ENCODE peak calls at places on chromosomes 3 and 15, in seven cellular contexts. One of them, this sample, is unnamed.

GRCh38 chr3:50517721-50518206 is 14.3 kb upstream of the CACNA2D2 start:
- DNase-seq in heart left ventricle: no peak
- DNase-seq in ovary: no peak
- DNase-seq in AG09319: no peak
- DNase-seq in adrenal gland: no peak
- DNase-seq in GM12864: no peak
- DNase-seq in lower leg skin: no peak
- DNase-seq in this sample: no peak

GRCh38 chr15:39785139-39785538 is 2.5 kb upstream of the FSIP1 start:
- DNase-seq in heart left ventricle: no peak
- DNase-seq in adrenal gland: no peak
- DNase-seq in GM12864: no peak
- DNase-seq in AG09319: no peak
- DNase-seq in lower leg skin: no peak
- DNase-seq in ovary: no peak
- DNase-seq in this sample: no peak

GRCh38 chr3:150078983-150079739 is 108.5 kb upstream of the PFN2 start:
- DNase-seq in ovary: no peak
- DNase-seq in adrenal gland: no peak
- DNase-seq in GM12864: no peak
- DNase-seq in AG09319: peak; percentile 67
- DNase-seq in lower leg skin: no peak
- DNase-seq in heart left ventricle: no peak
- DNase-seq in this sample: no peak

GRCh38 chr3:79424811-79425210 is 343.0 kb downstream of the ROBO1 start:
- DNase-seq in lower leg skin: no peak
- DNase-seq in GM12864: no peak
- DNase-seq in AG09319: no peak
- DNase-seq in adrenal gland: no peak
- DNase-seq in heart left ventricle: no peak
- DNase-seq in ovary: no peak
- DNase-seq in this sample: no peak

GRCh38 chr3:194079702-194080172 is 56.2 kb upstream of the HES1 start:
- DNase-seq in GM12864: no peak
- DNase-seq in adrenal gland: no peak
- DNase-seq in AG09319: no peak
- DNase-seq in heart left ventricle: no peak
- DNase-seq in lower leg skin: no peak
- DNase-seq in ovary: no peak
- DNase-seq in this sample: no peak

GRCh38 chr3:112689385-112689784 is 48.4 kb upstream of the CCDC80 start:
- DNase-seq in heart left ventricle: no peak
- DNase-seq in GM12864: no peak
- DNase-seq in ovary: no peak
- DNase-seq in lower leg skin: no peak
- DNase-seq in AG09319: no peak
- DNase-seq in adrenal gland: no peak
- DNase-seq in this sample: no peak

GRCh38 chr3:159919873-159920272 is 68.8 kb upstream of the IL12A start:
- DNase-seq in adrenal gland: no peak
- DNase-seq in AG09319: no peak
- DNase-seq in GM12864: peak; percentile 71
- DNase-seq in lower leg skin: no peak
- DNase-seq in heart left ventricle: no peak
- DNase-seq in ovary: no peak
- DNase-seq in this sample: no peak

GRCh38 chr3:79039192-79039591 is 728.6 kb downstream of the ROBO1 start:
- DNase-seq in lower leg skin: no peak
- DNase-seq in adrenal gland: no peak
- DNase-seq in AG09319: no peak
- DNase-seq in GM12864: no peak
- DNase-seq in ovary: no peak
- DNase-seq in heart left ventricle: no peak
- DNase-seq in this sample: no peak

GRCh38 chr3:136952292-136952691 is 5.5 kb upstream of the IL20RB start:
- DNase-seq in AG09319: peak; percentile 52
- DNase-seq in ovary: no peak
- DNase-seq in lower leg skin: no peak
- DNase-seq in GM12864: no peak
- DNase-seq in adrenal gland: no peak
- DNase-seq in heart left ventricle: no peak
- DNase-seq in this sample: no peak

GRCh38 chr3:23633261-23633960 is 172.3 kb upstream of the UBE2E1 start:
- DNase-seq in ovary: no peak
- DNase-seq in AG09319: no peak
- DNase-seq in lower leg skin: no peak
- DNase-seq in GM12864: no peak
- DNase-seq in heart left ventricle: no peak
- DNase-seq in adrenal gland: no peak
- DNase-seq in this sample: no peak

GRCh38 chr3:128794067-128794768 is 68.2 kb downstream of the RAB7A start:
- DNase-seq in lower leg skin: no peak
- DNase-seq in AG09319: no peak
- DNase-seq in adrenal gland: no peak
- DNase-seq in GM12864: no peak
- DNase-seq in heart left ventricle: no peak
- DNase-seq in ovary: no peak
- DNase-seq in this sample: no peak

GRCh38 chr3:189790658-189791057 is 159.5 kb downstream of the TP63 start:
- DNase-seq in lower leg skin: no peak
- DNase-seq in ovary: no peak
- DNase-seq in AG09319: no peak
- DNase-seq in GM12864: no peak
- DNase-seq in adrenal gland: no peak
- DNase-seq in heart left ventricle: no peak
- DNase-seq in this sample: no peak

GRCh38 chr15:78272776-78273175 is 8.4 kb downstream of the DNAJA4 start:
- DNase-seq in ovary: no peak
- DNase-seq in adrenal gland: no peak
- DNase-seq in heart left ventricle: no peak
- DNase-seq in lower leg skin: no peak
- DNase-seq in GM12864: no peak
- DNase-seq in AG09319: no peak
- DNase-seq in this sample: no peak

GRCh38 chr15:66489179-66489791 is 8.3 kb downstream of the SNAPC5 start:
- DNase-seq in ovary: no peak
- DNase-seq in GM12864: no peak
- DNase-seq in heart left ventricle: no peak
- DNase-seq in AG09319: no peak
- DNase-seq in adrenal gland: no peak
- DNase-seq in lower leg skin: no peak
- DNase-seq in this sample: no peak

GRCh38 chr3:32249184-32249782 is 10.8 kb downstream of the CMTM8 start:
- DNase-seq in GM12864: no peak
- DNase-seq in adrenal gland: no peak
- DNase-seq in AG09319: peak; percentile 61
- DNase-seq in ovary: no peak
- DNase-seq in heart left ventricle: no peak
- DNase-seq in lower leg skin: no peak
- DNase-seq in this sample: no peak

GRCh38 chr15:90219421-90220141 is 14.2 kb downstream of the CIB1 start:
- DNase-seq in heart left ventricle: no peak
- DNase-seq in AG09319: no peak
- DNase-seq in ovary: peak; percentile 40
- DNase-seq in adrenal gland: no peak
- DNase-seq in GM12864: no peak
- DNase-seq in lower leg skin: no peak
- DNase-seq in this sample: no peak

GRCh38 chr3:125916376-125916978 is 52.5 kb upstream of the ROPN1B start:
- DNase-seq in heart left ventricle: no peak
- DNase-seq in ovary: no peak
- DNase-seq in adrenal gland: no peak
- DNase-seq in AG09319: peak; percentile 89
- DNase-seq in GM12864: peak; percentile 65
- DNase-seq in lower leg skin: no peak
- DNase-seq in this sample: no peak

GRCh38 chr3:149678365-149678948 is 20.6 kb upstream of the WWTR1 start:
- DNase-seq in AG09319: no peak
- DNase-seq in adrenal gland: no peak
- DNase-seq in lower leg skin: no peak
- DNase-seq in GM12864: no peak
- DNase-seq in ovary: no peak
- DNase-seq in heart left ventricle: no peak
- DNase-seq in this sample: no peak

GRCh38 chr3:177491301-177492031 is 294.2 kb upstream of the TBL1XR1 start:
- DNase-seq in ovary: no peak
- DNase-seq in AG09319: no peak
- DNase-seq in GM12864: no peak
- DNase-seq in heart left ventricle: no peak
- DNase-seq in adrenal gland: no peak
- DNase-seq in lower leg skin: peak; percentile 36
- DNase-seq in this sample: no peak

GRCh38 chr3:181609156-181609767 is 102.5 kb upstream of the SOX2 start:
- DNase-seq in adrenal gland: no peak
- DNase-seq in GM12864: no peak
- DNase-seq in AG09319: no peak
- DNase-seq in heart left ventricle: no peak
- DNase-seq in ovary: no peak
- DNase-seq in lower leg skin: no peak
- DNase-seq in this sample: no peak

GRCh38 chr3:61877359-61877770 is 316.0 kb downstream of the PTPRG start:
- DNase-seq in GM12864: no peak
- DNase-seq in heart left ventricle: no peak
- DNase-seq in lower leg skin: no peak
- DNase-seq in AG09319: no peak
- DNase-seq in ovary: no peak
- DNase-seq in adrenal gland: no peak
- DNase-seq in this sample: no peak

GRCh38 chr3:40230382-40230781 is 79.1 kb upstream of the EIF1B start:
- DNase-seq in ovary: no peak
- DNase-seq in heart left ventricle: no peak
- DNase-seq in adrenal gland: no peak
- DNase-seq in AG09319: no peak
- DNase-seq in GM12864: no peak
- DNase-seq in lower leg skin: no peak
- DNase-seq in this sample: no peak

GRCh38 chr3:105062853-105063252 is 303.9 kb upstream of the ALCAM start:
- DNase-seq in AG09319: no peak
- DNase-seq in adrenal gland: no peak
- DNase-seq in heart left ventricle: no peak
- DNase-seq in lower leg skin: no peak
- DNase-seq in ovary: no peak
- DNase-seq in GM12864: no peak
- DNase-seq in this sample: no peak

GRCh38 chr3:81936817-81937216 is 175.4 kb upstream of the GBE1 start:
- DNase-seq in heart left ventricle: no peak
- DNase-seq in ovary: no peak
- DNase-seq in AG09319: no peak
- DNase-seq in lower leg skin: no peak
- DNase-seq in adrenal gland: no peak
- DNase-seq in GM12864: no peak
- DNase-seq in this sample: no peak

GRCh38 chr3:171453175-171453868 is 6.9 kb downstream of the TNIK start:
- DNase-seq in GM12864: no peak
- DNase-seq in heart left ventricle: no peak
- DNase-seq in adrenal gland: no peak
- DNase-seq in lower leg skin: no peak
- DNase-seq in ovary: no peak
- DNase-seq in AG09319: no peak
- DNase-seq in this sample: no peak

DNA sequence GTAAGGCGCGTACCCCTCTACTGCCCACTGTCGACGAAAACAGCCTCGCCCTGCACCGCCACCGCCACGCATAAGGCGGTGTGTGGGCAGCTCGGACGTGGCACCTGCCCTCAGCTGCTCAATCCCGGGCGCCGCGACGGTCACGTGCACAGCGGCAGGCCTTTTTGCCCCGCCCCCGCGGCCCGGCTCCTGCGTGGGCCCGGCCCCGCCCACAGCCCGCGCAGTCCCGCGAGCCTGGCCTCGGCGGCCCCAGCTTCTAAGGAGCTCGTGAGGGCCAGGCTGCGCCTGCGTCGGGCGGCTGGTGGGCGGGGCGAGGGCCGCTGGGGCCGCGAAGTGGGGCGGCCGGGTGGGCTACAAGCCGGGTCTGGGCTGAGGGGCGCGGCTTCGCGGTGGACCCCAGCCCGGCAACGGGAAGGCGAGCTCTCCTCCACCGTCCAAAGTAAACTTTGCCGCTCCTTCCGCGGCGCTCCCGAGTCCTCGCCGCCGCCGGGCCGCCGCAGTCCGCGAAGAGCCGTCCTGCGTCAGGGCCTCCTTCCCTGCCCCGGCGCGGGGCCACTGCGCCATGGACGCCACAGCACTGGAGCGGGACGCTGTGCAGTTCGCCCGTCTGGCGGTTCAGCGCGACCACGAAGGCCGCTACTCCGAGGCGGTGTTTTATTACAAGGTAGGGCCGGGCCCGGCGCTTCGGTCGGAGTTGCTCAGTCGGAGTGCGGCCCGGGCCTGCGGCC is at the start of gene CAPN7:
- DNase-seq in AG09319: peak; percentile 80
- DNase-seq in adrenal gland: peak; percentile 96
- DNase-seq in ovary: peak; percentile 93
- DNase-seq in GM12864: peak; percentile 75
- DNase-seq in heart left ventricle: peak; percentile 97
- DNase-seq in lower leg skin: peak; percentile 91
- DNase-seq in this sample: peak; percentile 95
- TF ChIP-seq CTCF in AG09319: peak; percentile 46
- TF ChIP-seq CTCF in adrenal gland: peak; percentile 38
- TF ChIP-seq CTCF in ovary: no peak
- TF ChIP-seq CTCF in GM12864: peak; percentile 47
- TF ChIP-seq CTCF in heart left ventricle: peak; percentile 58
- TF ChIP-seq CTCF in lower leg skin: no peak
- TF ChIP-seq CTCF in this sample: peak; percentile 48

GRCh38 chr3:47370887-47371697 is 9.7 kb upstream of the PTPN23 start:
- DNase-seq in lower leg skin: no peak
- DNase-seq in adrenal gland: no peak
- DNase-seq in AG09319: no peak
- DNase-seq in GM12864: no peak
- DNase-seq in ovary: no peak
- DNase-seq in heart left ventricle: no peak
- DNase-seq in this sample: no peak
- TF ChIP-seq CTCF in lower leg skin: no peak
- TF ChIP-seq CTCF in adrenal gland: peak; percentile 38
- TF ChIP-seq CTCF in AG09319: peak; percentile 13
- TF ChIP-seq CTCF in GM12864: peak; percentile 57
- TF ChIP-seq CTCF in ovary: no peak
- TF ChIP-seq CTCF in heart left ventricle: peak; percentile 60
- TF ChIP-seq CTCF in this sample: peak; percentile 29

DNA sequence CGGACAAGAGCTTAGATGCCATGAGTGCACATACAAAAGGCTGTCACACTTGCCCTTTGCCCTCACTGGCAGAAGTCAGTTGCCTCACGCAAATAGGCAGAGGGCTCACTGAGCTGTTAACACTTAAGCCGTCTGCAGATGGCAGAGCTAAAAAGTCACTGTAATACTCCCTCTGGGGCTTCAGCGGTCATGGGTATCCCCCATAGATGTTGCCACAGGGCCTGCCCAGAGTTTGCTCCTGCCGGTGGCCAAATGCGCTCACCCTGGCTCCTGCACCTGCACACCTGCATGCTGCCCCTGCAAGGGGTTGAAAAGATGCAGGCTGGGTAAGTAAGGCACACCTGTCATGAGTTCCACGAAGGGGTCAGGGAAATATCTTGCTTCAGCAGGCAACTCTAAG is 741.5 kb downstream of the EDEM1 start:
- DNase-seq in adrenal gland: no peak
- DNase-seq in lower leg skin: no peak
- DNase-seq in GM12864: no peak
- DNase-seq in AG09319: no peak
- DNase-seq in ovary: no peak
- DNase-seq in heart left ventricle: no peak
- DNase-seq in this sample: no peak
- TF ChIP-seq CTCF in adrenal gland: no peak
- TF ChIP-seq CTCF in lower leg skin: no peak
- TF ChIP-seq CTCF in GM12864: no peak
- TF ChIP-seq CTCF in AG09319: no peak
- TF ChIP-seq CTCF in ovary: no peak
- TF ChIP-seq CTCF in heart left ventricle: no peak
- TF ChIP-seq CTCF in this sample: no peak

GRCh38 chr15:94346272-94346671 is 114.9 kb downstream of the MCTP2 start:
- DNase-seq in lower leg skin: no peak
- DNase-seq in adrenal gland: no peak
- DNase-seq in heart left ventricle: no peak
- DNase-seq in ovary: no peak
- DNase-seq in GM12864: no peak
- DNase-seq in AG09319: no peak
- DNase-seq in this sample: no peak
- TF ChIP-seq CTCF in lower leg skin: no peak
- TF ChIP-seq CTCF in adrenal gland: peak; percentile 19
- TF ChIP-seq CTCF in heart left ventricle: no peak
- TF ChIP-seq CTCF in ovary: peak; percentile 13
- TF ChIP-seq CTCF in GM12864: no peak
- TF ChIP-seq CTCF in AG09319: no peak
- TF ChIP-seq CTCF in this sample: no peak